ENCODE peak calls at places on chromosomes 11 and 22, in five cellular contexts. N is GM23248, Y is PC-3, H is HCT116, R is hepatocyte. X is an unnamed sample.
A peak's percentile ranks its signal among the peaks of the same experiment; 100 is the strongest.

GRCh38 chr11:22347857-22348496 is 9.8 kb downstream of the SLC17A6 start:
- DNase-seq in N (no peak), H (no peak), Y (no peak), R (no peak), X (no peak)

GRCh38 chr11:68037481-68038225 is 1.2 kb upstream of the TCIRG1 start:
- DNase-seq in N (no peak), Y (no peak), H (no peak), R (no peak), X (no peak)

GRCh38 chr22:39309364-39309861 is 10.0 kb downstream of the RPL3 start:
- DNase-seq in H (no peak), R (no peak), Y (no peak), N (peak; percentile 61), X (peak; percentile 38)

GRCh38 chr11:68550485-68550817 is 89.9 kb downstream of the PPP6R3 start:
- DNase-seq in N (peak; percentile 63), R (no peak), H (no peak), Y (no peak), X (no peak)

GRCh38 chr11:35927730-35928129 is 16.1 kb upstream of the LDLRAD3 start:
- DNase-seq in Y (peak; percentile 97), R (peak; percentile 60), H (no peak), N (peak; percentile 45), X (no peak)

GRCh38 chr11:13778345-13778744 is 109.9 kb downstream of the FAR1 start:
- DNase-seq in R (no peak), Y (no peak), H (no peak), N (no peak), X (no peak)

GRCh38 chr11:112555491-112556364 is 295.1 kb upstream of the PLET1 start:
- DNase-seq in H (peak; percentile 8), N (peak; percentile 34), R (peak; percentile 76), Y (peak; percentile 65), X (peak; percentile 36)

GRCh38 chr11:74147199-74147929 is 23.4 kb downstream of the C2CD3 start:
- DNase-seq in Y (peak; percentile 69), H (no peak), R (no peak), N (peak; percentile 9), X (no peak)

GRCh38 chr11:14519692-14520085 is 497 bp downstream of the PSMA1 start:
- DNase-seq in Y (peak; percentile 26), R (no peak), H (no peak), N (peak; percentile 75), X (peak; percentile 16)

GRCh38 chr22:31211504-31211861 is 615 bp upstream of the LIMK2 start:
- DNase-seq in H (no peak), Y (no peak), R (no peak), N (no peak), X (no peak)

GRCh38 chr11:128310676-128311445 is 276.5 kb downstream of the ETS1 start:
- DNase-seq in N (no peak), R (no peak), H (no peak), Y (no peak), X (no peak)

DNA sequence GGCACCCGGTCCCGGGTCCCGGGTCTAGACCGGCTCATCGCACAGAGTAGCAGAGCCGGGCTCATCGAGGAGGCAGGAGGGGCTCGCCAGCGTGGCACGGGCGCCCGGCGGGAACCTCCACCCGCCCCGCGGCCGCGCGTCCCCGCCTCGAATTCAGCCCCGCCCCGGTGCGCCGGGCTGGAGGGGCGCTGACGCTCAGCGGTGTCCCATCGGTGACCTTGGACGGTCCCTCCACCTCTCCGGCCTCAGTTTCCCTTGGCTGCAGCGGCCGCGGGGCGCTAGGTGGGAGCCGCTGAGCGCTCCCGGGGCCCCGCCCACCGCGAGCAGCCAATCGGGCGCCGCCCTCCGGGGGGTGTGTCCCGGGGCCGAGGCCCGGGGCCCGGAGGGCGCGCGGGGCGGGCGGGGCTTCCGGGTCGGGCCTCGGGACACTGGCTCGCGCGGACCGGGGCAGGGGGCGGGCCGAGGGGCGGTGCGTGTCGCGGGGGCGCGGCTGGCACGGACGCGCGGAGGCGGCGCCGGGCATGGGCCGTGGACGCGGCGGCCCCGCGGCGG is at the start of gene PPARA:
- DNase-seq in H (peak; percentile 22), Y (peak; percentile 69), R (peak; percentile 94), N (peak; percentile 87), X (peak; percentile 83)
- TF ChIP-seq EZH2phosphoT487 in H (no peak), Y (no peak), R (no peak), N (no peak), X (no peak)

GRCh38 chr11:81673001-81673400 is 1060.7 kb downstream of the FAM181B start:
- DNase-seq in H (no peak), Y (no peak), N (peak; percentile 12), R (no peak), X (no peak)
- TF ChIP-seq EZH2phosphoT487 in H (no peak), Y (no peak), N (no peak), R (no peak), X (no peak)

GRCh38 chr11:16739326-16739875 is 954 bp downstream of the C11orf58 start:
- DNase-seq in N (peak; percentile 58), R (peak; percentile 9), H (no peak), Y (peak; percentile 11), X (peak; percentile 22)
- TF ChIP-seq EZH2phosphoT487 in N (no peak), R (no peak), H (no peak), Y (no peak), X (no peak)

GRCh38 chr11:61279934-61280656 is 15.0 kb downstream of the VWCE start:
- DNase-seq in N (peak; percentile 19), Y (peak; percentile 97), H (no peak), R (no peak), X (no peak)

GRCh38 chr11:61280883-61281580 is 14.1 kb downstream of the VWCE start:
- DNase-seq in R (no peak), H (no peak), Y (no peak), N (no peak), X (no peak)

GRCh38 chr11:61283613-61284012 is 11.5 kb downstream of the VWCE start:
- DNase-seq in N (no peak), R (no peak), Y (no peak), H (no peak), X (no peak)

GRCh38 chr11:61277973-61278565 is 17.0 kb downstream of the VWCE start:
- DNase-seq in N (no peak), R (no peak), H (no peak), Y (no peak), X (no peak)

GRCh38 chr11:61281581-61282250 is 13.4 kb downstream of the VWCE start:
- DNase-seq in H (peak; percentile 32), N (peak; percentile 65), R (peak; percentile 68), Y (no peak), X (peak; percentile 39)
- TF ChIP-seq EZH2phosphoT487 in H (no peak), N (no peak), R (no peak), Y (no peak), X (no peak)

DNA sequence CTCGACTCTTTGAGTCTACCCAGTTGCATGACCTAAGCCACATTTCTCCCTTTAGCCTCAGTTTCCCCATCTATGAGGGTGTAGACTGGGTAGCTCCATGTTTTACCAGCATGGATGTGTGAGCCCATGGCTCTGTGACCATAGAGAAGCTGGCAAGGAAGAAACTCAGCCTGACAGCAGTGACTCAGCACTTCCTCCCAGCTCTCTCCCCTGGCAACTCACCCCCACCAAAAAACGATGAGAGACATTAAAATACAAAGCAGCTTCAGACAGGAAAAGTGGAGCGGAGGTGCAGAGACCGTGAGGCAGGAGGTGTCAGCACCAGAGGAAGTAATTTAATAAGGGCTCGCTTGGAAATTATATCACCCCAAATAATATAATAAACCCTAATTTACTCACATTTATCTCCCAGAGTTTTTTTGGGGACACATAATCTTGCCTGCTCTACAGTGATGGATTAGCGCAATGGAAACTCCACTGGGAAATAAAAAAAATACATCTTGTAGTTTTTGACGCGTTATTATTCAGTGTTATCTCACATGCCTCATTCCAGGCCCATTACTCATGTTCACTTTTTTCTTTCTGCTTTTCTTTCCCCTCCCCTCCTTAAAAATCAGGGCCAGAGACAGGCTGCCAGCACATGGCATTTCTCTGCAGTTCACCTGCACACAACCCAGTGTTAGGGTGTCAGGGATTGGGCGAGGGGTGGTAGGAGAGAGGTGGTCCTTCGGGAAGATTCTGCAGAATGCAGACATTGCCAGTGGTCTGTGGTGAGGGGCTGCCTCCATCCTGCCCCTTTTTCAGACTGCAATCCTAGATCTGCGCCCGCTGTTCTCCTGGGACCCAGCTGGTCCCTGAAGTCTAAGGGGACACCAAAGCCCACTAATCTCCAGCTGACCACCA is 170.8 kb downstream of the BUD13 start:
- DNase-seq in N (peak; percentile 36), Y (no peak), R (no peak), H (no peak), X (no peak)
- TF ChIP-seq EZH2phosphoT487 in N (no peak), Y (no peak), R (no peak), H (no peak), X (no peak)

GRCh38 chr11:64074239-64074638 is 38.5 kb downstream of the FLRT1 start:
- DNase-seq in R (peak; percentile 48), H (no peak), Y (no peak), N (peak; percentile 14), X (no peak)
- TF ChIP-seq EZH2phosphoT487 in R (no peak), H (no peak), Y (no peak), N (no peak), X (no peak)

GRCh38 chr11:114102993-114103896 is 43.7 kb downstream of the ZBTB16 start:
- DNase-seq in H (no peak), Y (no peak), R (no peak), N (no peak), X (no peak)

GRCh38 chr11:114095899-114096298 is 36.4 kb downstream of the ZBTB16 start:
- DNase-seq in H (no peak), R (no peak), N (no peak), Y (no peak), X (no peak)

GRCh38 chr11:114094516-114094915 is 35.0 kb downstream of the ZBTB16 start:
- DNase-seq in H (no peak), R (no peak), Y (no peak), N (no peak), X (no peak)

GRCh38 chr11:114099392-114100178 is 40.1 kb downstream of the ZBTB16 start:
- DNase-seq in N (no peak), H (no peak), R (peak; percentile 59), Y (no peak), X (no peak)

DNA sequence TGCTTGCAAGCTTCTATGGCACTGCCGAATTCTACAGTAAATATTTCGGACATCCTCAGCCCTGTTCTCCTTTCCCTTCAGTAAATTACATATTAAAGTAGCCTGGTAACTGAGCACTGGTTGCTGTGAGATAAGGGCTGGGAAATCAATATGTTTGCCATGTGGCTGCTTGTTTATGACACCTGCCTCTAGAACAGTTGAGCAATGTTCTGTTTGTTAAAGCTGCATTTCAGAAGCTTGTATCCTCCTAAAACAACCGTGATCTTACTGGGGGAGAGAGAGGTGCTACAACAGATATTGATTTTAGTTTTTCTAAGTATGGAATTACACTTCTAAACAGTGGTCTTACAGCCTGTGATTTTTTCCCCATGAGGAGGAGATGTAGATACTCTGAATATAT is 39.4 kb downstream of the ZBTB16 start:
- DNase-seq in N (no peak), R (no peak), Y (no peak), H (no peak), X (no peak)
- TF ChIP-seq EZH2phosphoT487 in N (no peak), R (no peak), Y (no peak), H (no peak), X (no peak)

GRCh38 chr22:25027052-25027525 is 74.6 kb downstream of the KIAA1671 start:
- DNase-seq in Y (peak; percentile 69), H (no peak), N (no peak), R (peak; percentile 42), X (no peak)
- TF ChIP-seq EZH2phosphoT487 in Y (no peak), H (no peak), N (no peak), R (no peak), X (no peak)

X was measured in OCI-LY7.